ENCODE peak calls at places on chromosomes 3 and 15, in six cellular contexts. One of them, this sample, is unnamed.

GRCh38 chr15:64732156-64732860 is 43.1 kb downstream of the RBPMS2 start:
- DNase-seq in K562: no peak
- DNase-seq in HepG2: peak
- DNase-seq in A549: peak
- DNase-seq in NB4: no peak
- DNase-seq in GM12878: peak
- DNase-seq in this sample: no peak

GRCh38 chr3:72044231-72044935 is 259.4 kb upstream of the PROK2 start:
- DNase-seq in K562: peak
- DNase-seq in HepG2: no peak
- DNase-seq in A549: no peak
- DNase-seq in NB4: no peak
- DNase-seq in GM12878: no peak
- DNase-seq in this sample: no peak

GRCh38 chr3:2856062-2856792 is 253.9 kb downstream of the IL5RA start:
- DNase-seq in K562: no peak
- DNase-seq in HepG2: no peak
- DNase-seq in A549: no peak
- DNase-seq in NB4: no peak
- DNase-seq in GM12878: no peak
- DNase-seq in this sample: no peak

GRCh38 chr3:187102073-187102634 is 37.1 kb downstream of the RPL39L start:
- DNase-seq in K562: no peak
- DNase-seq in HepG2: no peak
- DNase-seq in A549: no peak
- DNase-seq in NB4: no peak
- DNase-seq in GM12878: no peak
- DNase-seq in this sample: no peak

GRCh38 chr3:13896473-13897154 is 16.7 kb upstream of the WNT7A start:
- DNase-seq in K562: peak
- DNase-seq in HepG2: peak
- DNase-seq in A549: peak
- DNase-seq in NB4: peak
- DNase-seq in GM12878: peak
- DNase-seq in this sample: peak

GRCh38 chr15:57012557-57012956 is 94.1 kb downstream of the TCF12 start:
- DNase-seq in K562: no peak
- DNase-seq in HepG2: no peak
- DNase-seq in A549: no peak
- DNase-seq in NB4: peak
- DNase-seq in GM12878: no peak
- DNase-seq in this sample: no peak

GRCh38 chr15:68278345-68279217 is 1.0 kb downstream of the FEM1B start:
- DNase-seq in K562: no peak
- DNase-seq in HepG2: peak
- DNase-seq in A549: peak
- DNase-seq in NB4: peak
- DNase-seq in GM12878: no peak
- DNase-seq in this sample: peak

GRCh38 chr15:91852741-91853500 is 587 bp upstream of the SLCO3A1 start:
- DNase-seq in K562: peak
- DNase-seq in HepG2: peak
- DNase-seq in A549: peak
- DNase-seq in NB4: peak
- DNase-seq in GM12878: no peak
- DNase-seq in this sample: peak

GRCh38 chr15:43292375-43293078 is 25.8 kb upstream of the TGM5 start:
- DNase-seq in K562: no peak
- DNase-seq in HepG2: no peak
- DNase-seq in A549: no peak
- DNase-seq in NB4: no peak
- DNase-seq in GM12878: no peak
- DNase-seq in this sample: no peak

GRCh38 chr15:28128036-28128435 is 28.9 kb upstream of the OCA2 start:
- DNase-seq in K562: no peak
- DNase-seq in HepG2: no peak
- DNase-seq in A549: no peak
- DNase-seq in NB4: no peak
- DNase-seq in GM12878: no peak
- DNase-seq in this sample: no peak

GRCh38 chr15:101604124-101604874 is 47.9 kb downstream of the TM2D3 start:
- DNase-seq in K562: no peak
- DNase-seq in HepG2: no peak
- DNase-seq in A549: no peak
- DNase-seq in NB4: no peak
- DNase-seq in GM12878: no peak
- DNase-seq in this sample: no peak

GRCh38 chr3:30602946-30603345 is 3.5 kb upstream of the TGFBR2 start:
- DNase-seq in K562: no peak
- DNase-seq in HepG2: no peak
- DNase-seq in A549: no peak
- DNase-seq in NB4: peak
- DNase-seq in GM12878: no peak
- DNase-seq in this sample: no peak

GRCh38 chr15:60913901-60914300 is 315.2 kb downstream of the RORA start:
- DNase-seq in K562: no peak
- DNase-seq in HepG2: no peak
- DNase-seq in A549: no peak
- DNase-seq in NB4: no peak
- DNase-seq in GM12878: no peak
- DNase-seq in this sample: peak

GRCh38 chr15:29822100-29822684 is at the start of gene TJP1:
- DNase-seq in K562: peak
- DNase-seq in HepG2: peak
- DNase-seq in A549: peak
- DNase-seq in NB4: no peak
- DNase-seq in GM12878: no peak
- DNase-seq in this sample: peak

GRCh38 chr3:18135083-18135814 is 289.9 kb downstream of the SATB1 start:
- DNase-seq in K562: no peak
- DNase-seq in HepG2: no peak
- DNase-seq in A549: no peak
- DNase-seq in NB4: no peak
- DNase-seq in GM12878: no peak
- DNase-seq in this sample: no peak

GRCh38 chr3:171429635-171430034 is 30.6 kb downstream of the TNIK start:
- DNase-seq in K562: no peak
- DNase-seq in HepG2: no peak
- DNase-seq in A549: no peak
- DNase-seq in NB4: peak
- DNase-seq in GM12878: no peak
- DNase-seq in this sample: no peak

GRCh38 chr15:29425864-29426263 is 156.2 kb upstream of the NSMCE3 start:
- DNase-seq in K562: no peak
- DNase-seq in HepG2: no peak
- DNase-seq in A549: no peak
- DNase-seq in NB4: no peak
- DNase-seq in GM12878: no peak
- DNase-seq in this sample: no peak

GRCh38 chr15:63019539-63020109 is 22.9 kb upstream of the TPM1 start:
- DNase-seq in K562: no peak
- DNase-seq in HepG2: peak
- DNase-seq in A549: peak
- DNase-seq in NB4: no peak
- DNase-seq in GM12878: no peak
- DNase-seq in this sample: peak

GRCh38 chr15:80766275-80766674 is 12.9 kb upstream of the CEMIP start:
- DNase-seq in K562: no peak
- DNase-seq in HepG2: no peak
- DNase-seq in A549: no peak
- DNase-seq in NB4: no peak
- DNase-seq in GM12878: no peak
- DNase-seq in this sample: no peak

GRCh38 chr15:83475551-83475950 is 28.4 kb downstream of the SH3GL3 start:
- DNase-seq in K562: no peak
- DNase-seq in HepG2: no peak
- DNase-seq in A549: no peak
- DNase-seq in NB4: no peak
- DNase-seq in GM12878: no peak
- DNase-seq in this sample: no peak

GRCh38 chr15:97995881-97996603 is 35.5 kb downstream of the ARRDC4 start:
- DNase-seq in K562: no peak
- DNase-seq in HepG2: no peak
- DNase-seq in A549: peak
- DNase-seq in NB4: peak
- DNase-seq in GM12878: no peak
- DNase-seq in this sample: peak

GRCh38 chr3:131794766-131795381 is 239.9 kb downstream of the CPNE4 start:
- DNase-seq in K562: peak
- DNase-seq in HepG2: peak
- DNase-seq in A549: peak
- DNase-seq in NB4: peak
- DNase-seq in GM12878: no peak
- DNase-seq in this sample: peak

GRCh38 chr15:63166219-63166618 is 8.9 kb upstream of the RPS27L start:
- DNase-seq in K562: no peak
- DNase-seq in HepG2: no peak
- DNase-seq in A549: peak
- DNase-seq in NB4: peak
- DNase-seq in GM12878: no peak
- DNase-seq in this sample: no peak

GRCh38 chr3:167740961-167741587 is 5.6 kb downstream of the SERPINI1 start:
- DNase-seq in K562: no peak
- DNase-seq in HepG2: peak
- DNase-seq in A549: peak
- DNase-seq in NB4: peak
- DNase-seq in GM12878: no peak
- DNase-seq in this sample: peak

GRCh38 chr15:40928975-40929729 is at the start of gene DLL4:
- DNase-seq in K562: peak
- DNase-seq in HepG2: peak
- DNase-seq in A549: peak
- DNase-seq in NB4: peak
- DNase-seq in GM12878: no peak
- DNase-seq in this sample: peak

GRCh38 chr3:195212033-195212748 is 58.8 kb downstream of the XXYLT1 start:
- DNase-seq in K562: no peak
- DNase-seq in HepG2: no peak
- DNase-seq in A549: no peak
- DNase-seq in NB4: no peak
- DNase-seq in GM12878: no peak
- DNase-seq in this sample: no peak

GRCh38 chr3:113166719-113167492 is 44.5 kb upstream of the BOC start:
- DNase-seq in K562: no peak
- DNase-seq in HepG2: no peak
- DNase-seq in A549: no peak
- DNase-seq in NB4: no peak
- DNase-seq in GM12878: no peak
- DNase-seq in this sample: no peak

DNA sequence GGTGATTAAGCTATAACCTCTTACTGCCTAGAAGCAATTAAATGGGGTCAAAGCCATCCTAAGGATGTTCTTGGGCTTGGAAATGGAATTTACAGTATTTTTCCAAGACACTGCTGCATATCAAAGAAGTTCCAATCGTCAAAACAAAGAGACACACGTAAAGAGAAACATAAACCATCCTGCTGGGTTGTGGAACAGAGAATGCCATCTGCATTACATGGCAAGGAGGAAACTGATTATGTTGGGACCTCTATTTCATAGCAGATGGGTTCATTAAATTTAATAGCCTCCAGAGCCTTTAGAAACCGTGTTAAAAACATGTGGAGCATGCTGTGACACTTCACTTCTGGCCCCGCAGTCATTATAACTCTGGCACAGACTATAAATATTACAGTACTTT is 154.6 kb downstream of the LRTM1 start:
- DNase-seq in K562: no peak
- DNase-seq in HepG2: no peak
- DNase-seq in A549: no peak
- DNase-seq in NB4: no peak
- DNase-seq in GM12878: no peak
- DNase-seq in this sample: no peak
- TF ChIP-seq MAX in K562: no peak
- TF ChIP-seq MAX in HepG2: no peak
- TF ChIP-seq MAX in A549: no peak
- TF ChIP-seq MAX in NB4: no peak
- TF ChIP-seq MAX in GM12878: no peak
- TF ChIP-seq MAX in this sample: no peak

DNA sequence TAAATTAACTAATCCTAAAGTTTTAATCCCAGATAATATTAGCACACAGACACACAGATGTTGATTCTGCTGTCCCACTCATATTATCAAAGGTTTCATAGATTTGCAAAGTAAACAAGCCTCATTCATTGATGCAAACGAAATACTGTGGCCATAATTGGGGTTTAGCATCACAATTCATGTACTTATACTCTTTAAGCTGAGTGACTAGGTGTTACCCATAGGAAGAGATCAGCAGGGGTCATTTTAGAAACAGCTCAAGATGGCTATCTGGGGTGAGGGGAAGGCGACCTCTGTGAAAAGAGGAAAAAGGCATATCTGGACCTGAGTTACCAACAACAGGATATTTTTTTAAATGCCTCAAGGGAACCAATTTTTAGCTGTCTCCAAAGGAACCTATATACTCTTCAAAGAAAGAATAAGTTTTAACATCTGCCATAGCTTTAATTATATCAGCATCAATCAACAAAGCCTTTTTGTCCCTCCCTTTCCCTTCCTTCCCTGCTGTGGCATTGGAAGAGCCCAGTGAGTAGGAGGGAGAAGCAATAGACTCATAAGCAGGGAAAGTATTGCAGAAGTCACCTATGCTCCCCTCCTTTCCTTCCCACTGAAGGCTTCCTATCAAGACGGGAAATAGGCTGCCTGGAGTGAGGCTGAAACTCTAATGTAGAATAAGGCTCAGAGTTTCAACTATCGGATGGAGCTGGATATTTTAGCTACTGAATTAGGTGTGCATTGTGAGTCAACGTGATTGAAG is 553.4 kb downstream of the ZIC1 start:
- DNase-seq in K562: no peak
- DNase-seq in HepG2: no peak
- DNase-seq in A549: no peak
- DNase-seq in NB4: no peak
- DNase-seq in GM12878: no peak
- DNase-seq in this sample: no peak
- TF ChIP-seq MYC in K562: no peak
- TF ChIP-seq MYC in HepG2: no peak
- TF ChIP-seq MYC in A549: no peak
- TF ChIP-seq MYC in NB4: no peak
- TF ChIP-seq MYC in GM12878: no peak
- TF ChIP-seq MYC in this sample: no peak

GRCh38 chr3:126525091-126525852 is 1.3 kb downstream of the CHST13 start:
- DNase-seq in K562: no peak
- DNase-seq in HepG2: peak
- DNase-seq in A549: no peak
- DNase-seq in NB4: no peak
- DNase-seq in GM12878: no peak
- DNase-seq in this sample: no peak
- TF ChIP-seq MAX in K562: no peak
- TF ChIP-seq MAX in HepG2: no peak
- TF ChIP-seq MAX in A549: no peak
- TF ChIP-seq MAX in NB4: no peak
- TF ChIP-seq MAX in GM12878: no peak
- TF ChIP-seq MAX in this sample: no peak

DNA sequence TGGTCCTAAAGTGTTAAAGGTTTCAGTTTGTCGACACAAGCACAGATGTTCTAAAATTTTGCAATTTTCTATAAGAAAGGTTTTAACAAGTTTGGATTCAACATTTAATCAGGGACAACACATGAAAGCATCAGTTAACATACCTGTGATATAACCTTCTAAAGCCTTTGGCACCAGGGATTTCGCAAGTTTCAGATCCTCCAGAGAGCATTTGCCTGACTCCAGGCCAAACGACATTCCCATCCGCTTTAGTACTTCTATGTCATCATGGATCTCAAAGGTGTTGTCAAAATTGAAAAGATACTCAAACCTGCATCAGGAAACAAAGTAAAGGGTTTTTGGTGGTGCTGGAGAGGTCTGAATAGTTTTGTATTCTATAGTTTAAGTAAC is 83.1 kb downstream of the ATP1B3 start:
- DNase-seq in K562: no peak
- DNase-seq in HepG2: peak
- DNase-seq in A549: no peak
- DNase-seq in NB4: no peak
- DNase-seq in GM12878: no peak
- DNase-seq in this sample: no peak
- TF ChIP-seq MYC in K562: no peak
- TF ChIP-seq MYC in HepG2: no peak
- TF ChIP-seq MYC in A549: no peak
- TF ChIP-seq MYC in NB4: no peak
- TF ChIP-seq MYC in GM12878: no peak
- TF ChIP-seq MYC in this sample: no peak